ENCODE peak calls at places on chromosomes 1 and 21, in seven cellular contexts. One of them, this sample, is unnamed.

GRCh38 chr1:47371016-47371517 is 37.5 kb downstream of the CMPK1 start:
- DNase-seq in Ammon's horn: no peak
- DNase-seq in NCI-H1417: no peak
- DNase-seq in HT-29: no peak
- DNase-seq in lower leg skin: no peak
- DNase-seq in HS-27A: no peak
- DNase-seq in astrocyte of the spinal cord: peak
- DNase-seq in this sample: no peak

GRCh38 chr1:15994590-15995351 is 9.3 kb upstream of the SRARP start:
- DNase-seq in HS-27A: peak
- DNase-seq in NCI-H1417: peak
- DNase-seq in HT-29: peak
- DNase-seq in Ammon's horn: peak
- DNase-seq in lower leg skin: no peak
- DNase-seq in astrocyte of the spinal cord: peak
- DNase-seq in this sample: peak

GRCh38 chr1:40477680-40478057 is 579 bp downstream of the ZFP69 start:
- DNase-seq in NCI-H1417: peak
- DNase-seq in lower leg skin: no peak
- DNase-seq in HS-27A: no peak
- DNase-seq in HT-29: no peak
- DNase-seq in Ammon's horn: peak
- DNase-seq in astrocyte of the spinal cord: peak
- DNase-seq in this sample: peak

GRCh38 chr21:36910581-36911307 is 55.7 kb downstream of the HLCS start:
- DNase-seq in HS-27A: no peak
- DNase-seq in HT-29: no peak
- DNase-seq in astrocyte of the spinal cord: peak
- DNase-seq in Ammon's horn: peak
- DNase-seq in lower leg skin: no peak
- DNase-seq in NCI-H1417: no peak
- DNase-seq in this sample: no peak

GRCh38 chr1:27594542-27595510 is 9.1 kb downstream of the AHDC1 start:
- DNase-seq in HT-29: no peak
- DNase-seq in lower leg skin: no peak
- DNase-seq in astrocyte of the spinal cord: no peak
- DNase-seq in NCI-H1417: no peak
- DNase-seq in Ammon's horn: no peak
- DNase-seq in HS-27A: no peak
- DNase-seq in this sample: no peak

GRCh38 chr1:15985611-15986272 is 9.8 kb upstream of the ZBTB17 start:
- DNase-seq in astrocyte of the spinal cord: no peak
- DNase-seq in Ammon's horn: no peak
- DNase-seq in NCI-H1417: no peak
- DNase-seq in HT-29: peak
- DNase-seq in lower leg skin: no peak
- DNase-seq in HS-27A: no peak
- DNase-seq in this sample: no peak

GRCh38 chr1:9561429-9561828 is 22.2 kb downstream of the SLC25A33 start:
- DNase-seq in astrocyte of the spinal cord: peak
- DNase-seq in NCI-H1417: peak
- DNase-seq in lower leg skin: peak
- DNase-seq in HT-29: peak
- DNase-seq in HS-27A: no peak
- DNase-seq in Ammon's horn: peak
- DNase-seq in this sample: peak

GRCh38 chr1:202505356-202505755 is 156.9 kb downstream of the PPP1R12B start:
- DNase-seq in HT-29: no peak
- DNase-seq in Ammon's horn: no peak
- DNase-seq in NCI-H1417: no peak
- DNase-seq in astrocyte of the spinal cord: peak
- DNase-seq in HS-27A: peak
- DNase-seq in lower leg skin: peak
- DNase-seq in this sample: no peak

GRCh38 chr21:38729745-38730401 is 75.9 kb upstream of the ETS2 start:
- DNase-seq in Ammon's horn: no peak
- DNase-seq in astrocyte of the spinal cord: peak
- DNase-seq in lower leg skin: no peak
- DNase-seq in NCI-H1417: no peak
- DNase-seq in HS-27A: no peak
- DNase-seq in HT-29: no peak
- DNase-seq in this sample: no peak

GRCh38 chr1:186745531-186746146 is 65.4 kb upstream of the PTGS2 start:
- DNase-seq in Ammon's horn: no peak
- DNase-seq in lower leg skin: no peak
- DNase-seq in NCI-H1417: peak
- DNase-seq in HT-29: no peak
- DNase-seq in astrocyte of the spinal cord: no peak
- DNase-seq in HS-27A: no peak
- DNase-seq in this sample: no peak

GRCh38 chr1:37449936-37450335 is 24.4 kb upstream of the ZC3H12A start:
- DNase-seq in lower leg skin: no peak
- DNase-seq in NCI-H1417: peak
- DNase-seq in HS-27A: no peak
- DNase-seq in Ammon's horn: no peak
- DNase-seq in HT-29: no peak
- DNase-seq in astrocyte of the spinal cord: no peak
- DNase-seq in this sample: no peak

GRCh38 chr1:211548321-211549091 is 30.5 kb downstream of the SLC30A1 start:
- DNase-seq in astrocyte of the spinal cord: no peak
- DNase-seq in HS-27A: no peak
- DNase-seq in HT-29: peak
- DNase-seq in lower leg skin: no peak
- DNase-seq in Ammon's horn: peak
- DNase-seq in NCI-H1417: peak
- DNase-seq in this sample: peak

GRCh38 chr1:32900956-32901822 is at the start of gene TMEM54:
- DNase-seq in lower leg skin: no peak
- DNase-seq in NCI-H1417: peak
- DNase-seq in astrocyte of the spinal cord: no peak
- DNase-seq in HS-27A: no peak
- DNase-seq in HT-29: peak
- DNase-seq in Ammon's horn: no peak
- DNase-seq in this sample: peak

GRCh38 chr1:114854693-114855320 is at the start of gene SYCP1:
- DNase-seq in HS-27A: no peak
- DNase-seq in NCI-H1417: no peak
- DNase-seq in lower leg skin: no peak
- DNase-seq in Ammon's horn: no peak
- DNase-seq in HT-29: no peak
- DNase-seq in astrocyte of the spinal cord: no peak
- DNase-seq in this sample: no peak

GRCh38 chr1:94017155-94017829 is 103.7 kb downstream of the ABCA4 start:
- DNase-seq in HT-29: no peak
- DNase-seq in astrocyte of the spinal cord: no peak
- DNase-seq in NCI-H1417: no peak
- DNase-seq in lower leg skin: no peak
- DNase-seq in HS-27A: no peak
- DNase-seq in Ammon's horn: no peak
- DNase-seq in this sample: no peak

GRCh38 chr1:229585338-229585737 is 26.8 kb upstream of the ABCB10 start:
- DNase-seq in HT-29: no peak
- DNase-seq in Ammon's horn: no peak
- DNase-seq in HS-27A: no peak
- DNase-seq in lower leg skin: no peak
- DNase-seq in NCI-H1417: no peak
- DNase-seq in astrocyte of the spinal cord: no peak
- DNase-seq in this sample: no peak

GRCh38 chr21:24045775-24046215 is 1561.5 kb downstream of the MRPL39 start:
- DNase-seq in HT-29: peak
- DNase-seq in astrocyte of the spinal cord: peak
- DNase-seq in Ammon's horn: peak
- DNase-seq in NCI-H1417: peak
- DNase-seq in lower leg skin: peak
- DNase-seq in HS-27A: peak
- DNase-seq in this sample: peak

GRCh38 chr1:179823693-179824092 is 53.9 kb downstream of the TOR1AIP2 start:
- DNase-seq in astrocyte of the spinal cord: no peak
- DNase-seq in NCI-H1417: no peak
- DNase-seq in lower leg skin: no peak
- DNase-seq in HS-27A: no peak
- DNase-seq in Ammon's horn: no peak
- DNase-seq in HT-29: no peak
- DNase-seq in this sample: no peak

GRCh38 chr1:23590058-23590783 is 30.9 kb upstream of the ID3 start:
- DNase-seq in Ammon's horn: no peak
- DNase-seq in astrocyte of the spinal cord: no peak
- DNase-seq in HS-27A: no peak
- DNase-seq in HT-29: no peak
- DNase-seq in NCI-H1417: no peak
- DNase-seq in lower leg skin: no peak
- DNase-seq in this sample: no peak

GRCh38 chr1:248739580-248740205 is 15.9 kb downstream of the LYPD8 start:
- DNase-seq in HS-27A: no peak
- DNase-seq in astrocyte of the spinal cord: no peak
- DNase-seq in Ammon's horn: no peak
- DNase-seq in lower leg skin: no peak
- DNase-seq in NCI-H1417: no peak
- DNase-seq in HT-29: no peak
- DNase-seq in this sample: no peak

GRCh38 chr21:37700641-37701202 is 215.5 kb downstream of the KCNJ6 start:
- DNase-seq in lower leg skin: no peak
- DNase-seq in astrocyte of the spinal cord: peak
- DNase-seq in NCI-H1417: peak
- DNase-seq in HS-27A: peak
- DNase-seq in HT-29: peak
- DNase-seq in Ammon's horn: peak
- DNase-seq in this sample: peak

GRCh38 chr1:65467536-65467935 is 47.1 kb downstream of the LEPR start:
- DNase-seq in HS-27A: peak
- DNase-seq in astrocyte of the spinal cord: peak
- DNase-seq in lower leg skin: no peak
- DNase-seq in HT-29: peak
- DNase-seq in NCI-H1417: peak
- DNase-seq in Ammon's horn: no peak
- DNase-seq in this sample: peak